ENCODE peak calls at places on chromosome 1, in eight cellular contexts. H is OCI-LY7, T is BE2C, D is AG09319, V is neural crest cell, N is AG04449, I is Calu3, R is IMR-90. A is an unnamed sample.

GRCh38 chr1:153881764-153882163 is 41.0 kb downstream of the GATAD2B start:
- DNase-seq in H (no peak), T (peak), D (no peak), V (peak), N (no peak), I (no peak), R (peak), A (no peak)

GRCh38 chr1:109794319-109795132 is 30.8 kb upstream of the EPS8L3 start:
- DNase-seq in H (no peak), T (no peak), D (no peak), V (no peak), N (no peak), I (no peak), R (no peak), A (no peak)

GRCh38 chr1:180211156-180211859 is 18.8 kb upstream of the LHX4 start:
- DNase-seq in H (no peak), T (no peak), D (no peak), V (no peak), N (no peak), I (no peak), R (no peak), A (no peak)

GRCh38 chr1:1360511-1361169 is 2.3 kb upstream of the MXRA8 start:
- DNase-seq in H (no peak), T (peak), D (peak), V (no peak), N (peak), I (no peak), R (peak), A (no peak)

GRCh38 chr1:204409878-204410763 is 1.5 kb downstream of the PPP1R15B start:
- DNase-seq in H (peak), T (no peak), D (no peak), V (no peak), N (no peak), I (no peak), R (no peak), A (no peak)

GRCh38 chr1:15282810-15283474 is 35.9 kb downstream of the FHAD1 start:
- DNase-seq in H (no peak), T (no peak), D (no peak), V (no peak), N (no peak), I (no peak), R (no peak), A (no peak)

GRCh38 chr1:17200756-17201155 is 4.2 kb upstream of the PADI1 start:
- DNase-seq in H (no peak), T (no peak), D (no peak), V (no peak), N (no peak), I (no peak), R (no peak), A (no peak)

GRCh38 chr1:246921481-246921880 is 10.3 kb downstream of the AHCTF1 start:
- DNase-seq in H (no peak), T (no peak), D (no peak), V (no peak), N (no peak), I (no peak), R (peak), A (no peak)

GRCh38 chr1:41003127-41003639 is 18.3 kb downstream of the SLFNL1 start:
- DNase-seq in H (no peak), T (no peak), D (no peak), V (no peak), N (no peak), I (no peak), R (no peak), A (no peak)

GRCh38 chr1:180169641-180170155 is 15.0 kb downstream of the QSOX1 start:
- DNase-seq in H (no peak), T (no peak), D (no peak), V (no peak), N (no peak), I (no peak), R (no peak), A (no peak)

GRCh38 chr1:15139654-15140350 is 13.7 kb upstream of the TMEM51 start:
- DNase-seq in H (no peak), T (peak), D (no peak), V (peak), N (no peak), I (peak), R (peak), A (no peak)

GRCh38 chr1:109895720-109896504 is 14.7 kb upstream of the CSF1 start:
- DNase-seq in H (no peak), T (no peak), D (no peak), V (peak), N (no peak), I (peak), R (peak), A (no peak)

GRCh38 chr1:231903586-231904081 is 277.0 kb downstream of the DISC1 start:
- DNase-seq in H (no peak), T (no peak), D (no peak), V (no peak), N (no peak), I (no peak), R (peak), A (no peak)

DNA sequence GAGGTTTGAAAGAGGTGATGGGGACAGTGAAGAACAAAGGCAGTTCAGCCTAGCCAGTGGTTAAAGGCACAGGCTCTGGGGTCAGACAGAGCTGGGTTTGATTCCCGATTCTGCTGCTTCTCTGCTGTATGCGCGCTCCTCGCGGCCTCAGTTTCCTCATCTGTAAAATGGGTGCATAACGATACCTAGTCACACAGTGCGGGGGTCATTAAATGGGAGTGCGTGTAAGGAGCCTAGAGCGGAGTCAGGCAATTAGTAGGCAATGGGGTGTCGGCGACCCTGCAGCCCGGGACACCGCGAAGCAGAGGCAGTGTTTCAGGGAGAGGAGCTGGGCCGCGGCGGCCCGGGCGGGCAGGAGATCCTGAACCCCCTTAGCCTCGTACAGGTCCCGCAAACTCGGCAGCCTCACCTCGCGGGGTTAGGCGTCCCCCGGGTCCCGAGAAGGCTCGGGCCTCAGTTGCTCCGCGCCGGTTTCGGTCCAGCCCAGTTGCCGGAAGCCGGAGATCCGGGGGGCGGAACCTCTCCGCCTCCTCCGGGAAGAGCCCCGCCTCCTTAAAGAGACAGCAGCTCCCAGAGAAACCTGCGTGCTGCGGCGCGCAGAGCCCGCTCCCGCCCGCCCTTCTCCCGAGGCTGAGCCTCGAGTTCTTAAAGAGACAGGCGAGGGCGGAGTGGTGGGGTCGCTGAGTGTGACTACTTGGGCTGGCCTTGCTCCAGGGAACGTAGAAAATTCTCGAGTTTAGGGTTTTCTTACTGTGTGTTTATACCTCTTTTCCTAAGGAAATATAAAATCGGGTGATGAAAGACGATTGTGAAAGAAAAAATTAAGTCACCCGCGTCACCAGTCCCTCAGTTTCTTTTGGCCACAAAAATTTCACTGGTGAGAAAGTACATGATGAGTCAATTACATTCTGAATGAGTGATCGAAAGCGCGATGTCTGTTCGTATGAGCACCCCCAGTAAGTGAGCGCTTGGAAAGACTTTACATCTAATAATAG is at the start of gene YIPF1:
- DNase-seq in H (peak), T (peak), D (peak), V (peak), N (peak), I (peak), R (peak), A (peak)
- TF ChIP-seq CTCF in H (no peak), T (no peak), D (no peak), V (no peak), N (no peak), I (no peak), R (no peak), A (no peak)

GRCh38 chr1:152747831-152748230 is 10.0 kb upstream of the KPRP start:
- DNase-seq in H (no peak), T (no peak), D (no peak), V (no peak), N (no peak), I (no peak), R (no peak), A (no peak)

GRCh38 chr1:152741656-152742055 is 16.2 kb upstream of the KPRP start:
- DNase-seq in H (no peak), T (no peak), D (no peak), V (no peak), N (no peak), I (no peak), R (no peak), A (no peak)

GRCh38 chr1:152745765-152746444 is 11.9 kb upstream of the KPRP start:
- DNase-seq in H (no peak), T (no peak), D (no peak), V (no peak), N (no peak), I (no peak), R (no peak), A (no peak)

GRCh38 chr1:152743371-152744145 is 14.3 kb upstream of the KPRP start:
- DNase-seq in H (no peak), T (no peak), D (no peak), V (no peak), N (no peak), I (no peak), R (peak), A (no peak)

GRCh38 chr1:152745289-152745704 is 12.5 kb upstream of the KPRP start:
- DNase-seq in H (peak), T (no peak), D (no peak), V (no peak), N (no peak), I (peak), R (peak), A (no peak)
- TF ChIP-seq CTCF in H (peak), T (no peak), D (peak), V (no peak), N (no peak), I (no peak), R (no peak), A (peak)

DNA sequence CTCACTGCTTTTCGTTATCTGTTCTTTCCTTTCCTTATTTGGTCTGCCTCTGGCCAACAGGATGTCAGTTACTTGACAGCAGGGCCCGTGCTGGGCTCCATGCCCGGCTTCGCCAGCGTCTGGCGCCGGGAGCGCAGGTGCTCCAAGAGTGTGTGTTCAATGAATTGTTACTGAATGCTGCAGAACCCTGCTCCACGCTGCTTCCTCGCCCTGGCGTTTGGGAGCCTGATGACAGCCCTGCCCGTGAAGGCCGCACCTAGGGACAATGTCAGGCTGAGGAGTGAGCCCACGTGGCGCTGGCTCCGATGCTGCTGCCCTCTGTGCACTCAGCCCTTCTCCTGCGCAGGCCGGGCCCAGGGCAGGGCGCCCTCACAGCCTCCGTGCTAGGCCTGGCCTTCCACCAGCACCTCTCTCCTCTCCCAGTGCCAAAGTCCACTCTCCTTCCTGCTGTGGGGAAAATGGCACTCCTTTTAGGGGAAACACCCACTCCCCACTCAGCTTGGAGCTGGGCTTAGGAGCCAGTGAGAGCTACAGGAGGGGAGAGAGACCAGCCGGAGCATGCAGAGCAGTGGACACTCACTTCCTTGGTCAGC is 51.4 kb downstream of the ACBD3 start:
- DNase-seq in H (no peak), T (peak), D (no peak), V (no peak), N (no peak), I (peak), R (no peak), A (no peak)
- TF ChIP-seq CTCF in H (no peak), T (no peak), D (no peak), V (no peak), N (no peak), I (no peak), R (no peak), A (no peak)

DNA sequence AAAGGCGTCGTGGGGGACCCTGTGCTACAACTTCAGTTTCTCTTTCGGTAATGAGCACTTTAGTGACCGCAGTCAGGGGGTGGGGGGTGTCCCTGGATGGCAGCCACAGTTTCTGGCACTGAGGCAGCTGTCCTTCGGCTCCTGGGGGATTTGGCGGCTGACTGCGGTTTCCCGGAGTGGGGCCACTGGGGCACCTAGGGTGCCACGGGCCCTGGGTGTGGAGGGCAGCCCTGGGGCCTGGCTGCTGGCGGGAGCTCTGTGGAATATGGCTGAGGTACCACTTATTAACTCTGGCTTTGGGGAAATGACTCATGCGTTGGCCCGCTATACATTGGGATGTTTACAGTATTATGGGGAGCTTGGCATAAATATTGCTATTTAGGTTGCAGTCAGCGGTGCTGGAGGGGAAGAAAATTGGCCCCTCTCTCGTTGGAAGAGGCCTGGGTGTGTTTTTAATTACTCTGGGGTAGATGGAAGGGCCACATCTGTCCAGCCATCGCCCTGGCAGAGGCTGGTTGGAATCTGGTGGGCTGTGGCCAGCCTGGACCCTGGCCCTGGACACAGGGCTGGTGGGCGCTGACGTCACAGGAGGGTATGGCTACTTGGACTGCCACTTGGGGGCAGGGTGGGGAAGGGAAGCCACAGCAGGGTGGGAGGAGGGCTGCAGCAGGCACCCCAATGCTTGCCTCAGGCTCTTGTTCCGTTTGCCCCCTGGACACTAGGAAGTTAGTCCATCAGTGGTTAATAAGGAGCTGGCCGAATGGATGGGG is 2.0 kb downstream of the EPHB2 start:
- DNase-seq in H (no peak), T (no peak), D (peak), V (no peak), N (no peak), I (no peak), R (peak), A (no peak)
- TF ChIP-seq CTCF in H (no peak), T (no peak), D (no peak), V (no peak), N (no peak), I (no peak), R (no peak), A (no peak)

GRCh38 chr1:158246650-158247049 is 7.6 kb upstream of the CD1A start:
- DNase-seq in H (peak), T (no peak), D (no peak), V (no peak), N (no peak), I (no peak), R (no peak), A (no peak)
- TF ChIP-seq CTCF in H (peak), T (no peak), D (no peak), V (no peak), N (no peak), I (no peak), R (no peak), A (no peak)